ENCODE peak calls at places on chromosomes 7 and 10, in four cellular contexts. P, F, N and L are unnamed samples.

GRCh38 chr7:79182283-79182682 is 271.2 kb downstream of the MAGI2 start:
- DNase-seq in P (no peak), F (no peak), N (peak; percentile 22), L (peak; percentile 19)

GRCh38 chr10:31031205-31031665 is 430 bp downstream of the ZNF438 start:
- DNase-seq in P (peak; percentile 87), F (no peak), N (no peak), L (no peak)

GRCh38 chr7:152085116-152085515 is 59.6 kb downstream of the GALNT11 start:
- DNase-seq in P (no peak), F (no peak), N (no peak), L (no peak)

GRCh38 chr7:47722126-47722525 is 140.2 kb upstream of the TNS3 start:
- DNase-seq in P (peak; percentile 20), F (peak; percentile 23), N (no peak), L (no peak)

GRCh38 chr7:75531359-75531821 is 39.3 kb downstream of the SPDYE5 start:
- DNase-seq in P (no peak), F (no peak), N (no peak), L (no peak)

GRCh38 chr7:41779918-41780317 is 77.0 kb upstream of the INHBA start:
- DNase-seq in P (no peak), F (no peak), N (no peak), L (no peak)

GRCh38 chr7:118080947-118081346 is 103.0 kb upstream of the LSM8 start:
- DNase-seq in P (no peak), F (no peak), N (peak; percentile 35), L (no peak)

GRCh38 chr10:121611431-121612159 is 13.4 kb upstream of the FGFR2 start:
- DNase-seq in P (no peak), F (no peak), N (no peak), L (no peak)

GRCh38 chr7:155422599-155423336 is 35.2 kb upstream of the EN2 start:
- DNase-seq in P (no peak), F (no peak), N (no peak), L (no peak)

GRCh38 chr10:114172241-114172640 is 1.8 kb downstream of the CCDC186 start:
- DNase-seq in P (no peak), F (no peak), N (no peak), L (peak; percentile 22)

GRCh38 chr10:13311177-13311575 is 11.3 kb upstream of the PHYH start:
- DNase-seq in P (no peak), F (no peak), N (no peak), L (peak; percentile 1)

GRCh38 chr7:130143986-130144618 is 61.1 kb downstream of the TMEM209 start:
- DNase-seq in P (no peak), F (no peak), N (no peak), L (no peak)

GRCh38 chr10:5165738-5166137 is 19.2 kb downstream of the AKR1C8 start:
- DNase-seq in P (no peak), F (no peak), N (no peak), L (no peak)

GRCh38 chr7:93949468-93949867 is 27.9 kb downstream of the GNG11 start:
- DNase-seq in P (no peak), F (no peak), N (no peak), L (peak; percentile 80)

GRCh38 chr7:140074780-140075179 is 12.0 kb upstream of the PARP12 start:
- DNase-seq in P (no peak), F (no peak), N (no peak), L (peak; percentile 31)

GRCh38 chr10:89643812-89644690 is 991 bp downstream of the PANK1 start:
- DNase-seq in P (peak; percentile 80), F (peak; percentile 80), N (peak; percentile 95), L (peak; percentile 93)

GRCh38 chr7:32275216-32275979 is 205.2 kb upstream of the PDE1C start:
- DNase-seq in P (no peak), F (no peak), N (no peak), L (no peak)

GRCh38 chr10:125146791-125147604 is 13.4 kb downstream of the CTBP2 start:
- DNase-seq in P (peak; percentile 45), F (no peak), N (no peak), L (peak; percentile 68)

GRCh38 chr7:156785998-156786543 is 106.9 kb downstream of the LMBR1 start:
- DNase-seq in P (no peak), F (no peak), N (no peak), L (no peak)

GRCh38 chr10:62014510-62014909 is 113.0 kb downstream of the ARID5B start:
- DNase-seq in P (no peak), F (no peak), N (no peak), L (no peak)

GRCh38 chr7:129434846-129435318 is 650 bp downstream of the STRIP2 start:
- DNase-seq in P (no peak), F (no peak), N (no peak), L (no peak)

GRCh38 chr7:45088821-45089313 is at the start of gene NACAD:
- DNase-seq in P (peak; percentile 40), F (no peak), N (no peak), L (no peak)

GRCh38 chr7:114865564-114865963 is 56.3 kb upstream of the MDFIC start:
- DNase-seq in P (peak; percentile 39), F (no peak), N (peak; percentile 48), L (peak; percentile 48)

GRCh38 chr7:19112290-19113000 is 5.0 kb downstream of the TWIST1 start:
- DNase-seq in P (no peak), F (peak; percentile 80), N (no peak), L (peak; percentile 66)

GRCh38 chr7:144407266-144407931 is 3.9 kb upstream of the NOBOX start:
- DNase-seq in P (peak; percentile 35), F (no peak), N (no peak), L (no peak)

GRCh38 chr10:3828404-3829192 is 43.6 kb upstream of the KLF6 start:
- DNase-seq in P (no peak), F (no peak), N (no peak), L (peak; percentile 73)

GRCh38 chr7:75968012-75968411 is 26.4 kb downstream of the TMEM120A start:
- DNase-seq in P (no peak), F (no peak), N (no peak), L (no peak)

GRCh38 chr10:103651783-103652476 is 158.4 kb downstream of the NEURL1 start:
- DNase-seq in P (no peak), F (no peak), N (no peak), L (no peak)

DNA sequence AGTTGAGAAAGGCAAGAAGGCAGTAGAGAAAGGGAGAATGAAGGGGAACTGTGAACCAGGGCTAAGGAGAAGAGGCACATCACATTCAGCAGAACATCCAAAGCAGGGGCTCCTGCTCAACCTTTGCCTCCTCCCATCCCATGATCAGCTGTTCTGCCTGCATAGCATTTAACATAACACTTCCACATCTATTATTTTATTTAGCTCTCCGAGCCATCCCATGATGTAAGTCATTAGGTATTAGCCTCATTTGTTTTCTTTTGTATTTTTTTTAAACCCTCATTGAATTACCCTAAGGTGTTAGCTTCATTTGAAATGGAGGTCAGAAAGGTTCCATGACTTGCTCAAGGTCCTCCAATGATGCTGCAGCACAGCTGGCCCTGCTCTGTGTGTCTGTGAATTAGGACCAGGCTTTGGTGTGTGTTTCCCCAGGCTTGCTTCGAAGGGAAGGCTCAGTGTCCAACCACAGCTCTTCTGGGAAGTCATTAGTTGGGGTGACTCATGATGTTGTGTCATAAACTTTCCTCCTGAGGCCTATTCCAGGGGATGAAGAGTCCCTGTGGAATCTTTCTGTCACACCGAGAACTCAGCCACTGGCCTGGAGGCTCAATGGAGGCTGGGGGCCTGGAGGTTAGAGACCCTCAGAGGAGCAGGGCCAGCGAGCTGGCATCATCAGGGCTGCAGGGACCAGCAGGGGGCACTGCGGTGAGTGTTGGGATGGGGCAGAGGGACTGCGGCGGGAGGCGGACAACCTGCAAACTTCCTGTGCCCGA is 16.5 kb downstream of the NPFFR1 start:
- DNase-seq in P (no peak), F (no peak), N (peak; percentile 94), L (peak; percentile 96)
- TF ChIP-seq CTCF in P (no peak), F (no peak), N (peak; percentile 37), L (peak; percentile 69)

GRCh38 chr10:100340948-100341847 is 5.8 kb upstream of the SCD start:
- DNase-seq in P (no peak), F (no peak), N (no peak), L (no peak)

GRCh38 chr10:100342627-100342972 is 4.4 kb upstream of the SCD start:
- DNase-seq in P (no peak), F (no peak), N (no peak), L (no peak)

GRCh38 chr10:100339236-100339635 is 7.8 kb upstream of the SCD start:
- DNase-seq in P (no peak), F (no peak), N (no peak), L (no peak)

GRCh38 chr10:100344386-100344785 is 2.6 kb upstream of the SCD start:
- DNase-seq in P (no peak), F (no peak), N (no peak), L (no peak)

GRCh38 chr10:100341953-100342626 is 4.9 kb upstream of the SCD start:
- DNase-seq in P (peak; percentile 55), F (no peak), N (peak; percentile 37), L (peak; percentile 52)
- TF ChIP-seq CTCF in P (peak; percentile 77), F (no peak), N (peak; percentile 71), L (peak; percentile 82)

DNA sequence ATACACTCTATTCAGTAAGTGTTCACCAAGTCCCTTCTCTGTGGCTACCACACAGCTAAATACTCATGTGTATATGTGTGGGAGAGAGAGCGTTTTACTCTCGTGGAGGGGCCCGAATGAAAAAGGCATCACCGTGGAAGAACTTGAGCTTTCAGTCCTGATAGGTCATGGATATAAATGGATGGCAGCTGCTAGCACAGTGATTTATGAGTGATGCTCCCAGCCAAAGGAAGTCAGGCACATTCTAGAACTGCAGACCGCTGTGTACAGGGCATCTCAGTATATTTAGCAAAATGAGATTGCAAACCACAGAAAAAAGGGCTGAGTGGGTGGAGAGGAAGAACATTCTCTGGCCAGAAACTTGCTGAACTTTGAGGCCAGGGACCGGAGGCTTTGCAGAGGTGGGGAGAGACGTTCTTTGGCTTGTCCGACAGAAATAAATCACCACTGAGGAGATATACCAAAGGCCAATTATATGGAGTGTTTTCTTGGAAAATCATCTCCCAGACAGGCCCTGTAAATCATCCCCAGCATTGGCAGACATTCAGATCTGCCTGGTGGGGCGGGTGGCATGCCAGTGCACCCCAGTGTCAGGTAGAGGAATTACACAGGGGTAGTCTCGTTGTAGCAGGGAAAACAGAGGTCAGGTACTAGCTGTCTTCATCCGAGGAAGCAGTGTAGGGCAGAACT is 655.3 kb downstream of the LRMDA start:
- DNase-seq in P (no peak), F (no peak), N (peak; percentile 48), L (peak; percentile 81)
- TF ChIP-seq CTCF in P (peak; percentile 42), F (no peak), N (peak; percentile 51), L (peak; percentile 79)

GRCh38 chr7:46685051-46685450 is 764.0 kb upstream of the IGFBP3 start:
- DNase-seq in P (no peak), F (no peak), N (no peak), L (no peak)
- TF ChIP-seq CTCF in P (no peak), F (no peak), N (no peak), L (peak; percentile 44)

DNA sequence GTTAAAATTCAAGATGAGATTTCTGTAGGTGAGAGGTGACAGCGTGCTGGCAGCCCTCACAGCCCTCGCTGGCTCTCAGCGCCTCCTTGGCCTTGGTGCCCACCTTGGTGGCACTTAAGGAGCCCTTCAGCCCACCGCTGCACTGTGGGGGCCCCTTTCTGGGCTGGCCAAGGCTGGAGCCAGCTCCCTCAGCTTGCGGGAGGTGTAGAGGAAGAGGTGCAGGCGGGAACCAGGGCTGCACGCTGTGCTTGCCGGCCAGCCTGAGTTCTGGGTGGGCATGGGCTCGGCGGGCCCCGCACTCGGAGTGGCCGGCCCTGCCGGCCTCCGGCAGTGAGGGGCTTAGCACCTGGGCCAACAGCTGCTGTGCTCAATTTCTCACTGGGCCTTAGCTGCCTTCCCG is 320.0 kb upstream of the VWC2 start:
- DNase-seq in P (no peak), F (no peak), N (no peak), L (no peak)
- TF ChIP-seq CTCF in P (no peak), F (no peak), N (no peak), L (no peak)

GRCh38 chr7:143299840-143300239 is 11.7 kb downstream of the CASP2 start:
- DNase-seq in P (peak; percentile 38), F (no peak), N (no peak), L (no peak)
- TF ChIP-seq CTCF in P (peak; percentile 19), F (no peak), N (peak; percentile 64), L (peak; percentile 67)